ENCODE peak calls at places on chromosomes 4 and X, in five cellular contexts. P is GM12891, Q is smooth muscle cell of the brain vasculature, M is AG04449, V is LoVo. S is an unnamed sample.

GRCh38 chrX:68697465-68698125 is 50.1 kb downstream of the STARD8 start:
- DNase-seq in P (no peak), Q (no peak), M (no peak), V (no peak), S (no peak)

GRCh38 chr4:105715692-105716278 is 7.2 kb downstream of the GSTCD start:
- DNase-seq in P (no peak), Q (no peak), M (no peak), V (peak), S (no peak)

GRCh38 chrX:18617351-18617750 is 54.6 kb downstream of the RS1 start:
- DNase-seq in P (no peak), Q (no peak), M (peak), V (peak), S (no peak)

GRCh38 chrX:49896951-49897350 is 17.7 kb downstream of the USP27X start:
- DNase-seq in P (no peak), Q (no peak), M (no peak), V (no peak), S (no peak)

GRCh38 chr4:155954939-155955338 is 1.3 kb upstream of the CTSO start:
- DNase-seq in P (no peak), Q (no peak), M (no peak), V (peak), S (no peak)

GRCh38 chrX:129523076-129524055 is at the start of gene SMARCA1:
- DNase-seq in P (peak), Q (no peak), M (no peak), V (no peak), S (no peak)

GRCh38 chr4:145482209-145483021 is 762 bp downstream of the SMAD1 start:
- DNase-seq in P (peak), Q (peak), M (no peak), V (peak), S (no peak)

GRCh38 chrX:11287505-11287904 is 5.7 kb upstream of the AMELX start:
- DNase-seq in P (no peak), Q (no peak), M (no peak), V (no peak), S (no peak)

GRCh38 chrX:45807572-45808425 is 607.1 kb upstream of the DIPK2B start:
- DNase-seq in P (no peak), Q (no peak), M (peak), V (no peak), S (no peak)

GRCh38 chr4:1572964-1573720 is 111.0 kb downstream of the FAM53A start:
- DNase-seq in P (no peak), Q (no peak), M (no peak), V (no peak), S (no peak)

GRCh38 chr4:38856524-38857337 is at the start of gene TLR6:
- DNase-seq in P (no peak), Q (no peak), M (no peak), V (peak), S (no peak)

GRCh38 chr4:176883108-176883550 is 90.4 kb upstream of the VEGFC start:
- DNase-seq in P (no peak), Q (no peak), M (no peak), V (peak), S (no peak)

GRCh38 chrX:77436682-77437081 is 10.5 kb upstream of the FGF16 start:
- DNase-seq in P (no peak), Q (no peak), M (no peak), V (no peak), S (no peak)

GRCh38 chrX:40853004-40853815 is 117.9 kb upstream of the MED14 start:
- DNase-seq in P (no peak), Q (no peak), M (no peak), V (no peak), S (no peak)

GRCh38 chrX:69277961-69278795 is 112.9 kb upstream of the PJA1 start:
- DNase-seq in P (no peak), Q (no peak), M (no peak), V (no peak), S (no peak)

GRCh38 chr4:99863804-99864203 is 30.4 kb downstream of the LAMTOR3 start:
- DNase-seq in P (no peak), Q (no peak), M (no peak), V (no peak), S (no peak)